ENCODE peak calls at places on chromosome X, in four cellular contexts. J, B, Z and F are unnamed samples.

GRCh38 chrX:152733261-152733975 is at the start of the genes CSAG1 and MAGEA12:
- DNase-seq in J (peak), B (peak), Z (no peak), F (no peak)

GRCh38 chrX:56785442-56785841 is 56.4 kb downstream of the NBDY start:
- DNase-seq in J (no peak), B (no peak), Z (no peak), F (no peak)

GRCh38 chrX:4994855-4995254 is 1233.8 kb downstream of the NLGN4X start:
- DNase-seq in J (no peak), B (no peak), Z (no peak), F (no peak)

GRCh38 chrX:38335382-38335781 is 8.1 kb upstream of the RPGR start:
- DNase-seq in J (no peak), B (no peak), Z (no peak), F (no peak)

GRCh38 chrX:15598031-15598430 is 2.7 kb downstream of the ACE2 start:
- DNase-seq in J (no peak), B (no peak), Z (no peak), F (no peak)

GRCh38 chrX:118259213-118259612 is 86.7 kb upstream of the WDR44 start:
- DNase-seq in J (no peak), B (no peak), Z (no peak), F (no peak)

GRCh38 chrX:84046403-84046984 is 141.5 kb downstream of the RPS6KA6 start:
- DNase-seq in J (peak), B (peak), Z (peak), F (no peak)

GRCh38 chrX:56738670-56739069 is 9.6 kb downstream of the NBDY start:
- DNase-seq in J (no peak), B (no peak), Z (no peak), F (no peak)

GRCh38 chrX:120260369-120260768 is 9.8 kb downstream of the ZBTB33 start:
- DNase-seq in J (no peak), B (no peak), Z (no peak), F (no peak)

GRCh38 chrX:77426811-77427210 is 20.4 kb upstream of the FGF16 start:
- DNase-seq in J (no peak), B (no peak), Z (no peak), F (no peak)

GRCh38 chrX:147476008-147476407 is 435.7 kb upstream of the FMR1 start:
- DNase-seq in J (peak), B (peak), Z (peak), F (no peak)

GRCh38 chrX:1336331-1337143 is at the start of gene IL3RA:
- DNase-seq in J (peak), B (no peak), Z (no peak), F (no peak)

GRCh38 chrX:96182366-96182765 is 502.3 kb upstream of the DIAPH2 start:
- DNase-seq in J (peak), B (no peak), Z (peak), F (no peak)

GRCh38 chrX:119647552-119648420 is 41.6 kb upstream of the NKRF start:
- DNase-seq in J (no peak), B (no peak), Z (no peak), F (no peak)

GRCh38 chrX:134990475-134991473 is at the start of gene SMIM10:
- DNase-seq in J (peak), B (peak), Z (no peak), F (peak)

GRCh38 chrX:78237127-78237526 is 90.3 kb downstream of the CYSLTR1 start:
- DNase-seq in J (no peak), B (no peak), Z (no peak), F (no peak)

GRCh38 chrX:22652596-22652995 is 347.2 kb upstream of the DDX53 start:
- DNase-seq in J (peak), B (no peak), Z (peak), F (no peak)

GRCh38 chrX:110397904-110398303 is 39.3 kb downstream of the RTL9 start:
- DNase-seq in J (no peak), B (peak), Z (no peak), F (no peak)

GRCh38 chrX:30504309-30504708 is 73.3 kb downstream of the TASL start:
- DNase-seq in J (peak), B (peak), Z (peak), F (no peak)

GRCh38 chrX:108415146-108415545 is 23.1 kb downstream of the COL4A6 start:
- DNase-seq in J (no peak), B (no peak), Z (no peak), F (no peak)

GRCh38 chrX:153824348-153824747 is 6.0 kb downstream of the PDZD4 start:
- DNase-seq in J (no peak), B (no peak), Z (no peak), F (no peak)

GRCh38 chrX:7191681-7192110 is 43.7 kb upstream of the PUDP start:
- DNase-seq in J (peak), B (no peak), Z (peak), F (peak)

GRCh38 chrX:136622568-136622967 is 25.4 kb upstream of the CD40LG start:
- DNase-seq in J (no peak), B (no peak), Z (no peak), F (no peak)

GRCh38 chrX:115625577-115626301 is 64.8 kb downstream of the PLS3 start:
- DNase-seq in J (no peak), B (no peak), Z (no peak), F (no peak)

GRCh38 chrX:51894697-51895336 is 1.4 kb downstream of the MAGED1 start:
- DNase-seq in J (no peak), B (no peak), Z (no peak), F (peak)

GRCh38 chrX:150582338-150582948 is 14.0 kb downstream of the MTM1 start:
- DNase-seq in J (no peak), B (no peak), Z (no peak), F (no peak)
- TF ChIP-seq RNF2 in J (no peak), B (no peak), Z (no peak), F (no peak)

GRCh38 chrX:48492293-48492910 is 16.4 kb upstream of the PORCN start:
- DNase-seq in J (no peak), B (peak), Z (no peak), F (no peak)
- TF ChIP-seq RNF2 in J (no peak), B (no peak), Z (no peak), F (no peak)

GRCh38 chrX:47361538-47362511 is 8.6 kb upstream of the ZNF157 start:
- DNase-seq in J (peak), B (peak), Z (peak), F (peak)

GRCh38 chrX:47360423-47361179 is 9.8 kb upstream of the ZNF157 start:
- DNase-seq in J (no peak), B (no peak), Z (no peak), F (no peak)

DNA sequence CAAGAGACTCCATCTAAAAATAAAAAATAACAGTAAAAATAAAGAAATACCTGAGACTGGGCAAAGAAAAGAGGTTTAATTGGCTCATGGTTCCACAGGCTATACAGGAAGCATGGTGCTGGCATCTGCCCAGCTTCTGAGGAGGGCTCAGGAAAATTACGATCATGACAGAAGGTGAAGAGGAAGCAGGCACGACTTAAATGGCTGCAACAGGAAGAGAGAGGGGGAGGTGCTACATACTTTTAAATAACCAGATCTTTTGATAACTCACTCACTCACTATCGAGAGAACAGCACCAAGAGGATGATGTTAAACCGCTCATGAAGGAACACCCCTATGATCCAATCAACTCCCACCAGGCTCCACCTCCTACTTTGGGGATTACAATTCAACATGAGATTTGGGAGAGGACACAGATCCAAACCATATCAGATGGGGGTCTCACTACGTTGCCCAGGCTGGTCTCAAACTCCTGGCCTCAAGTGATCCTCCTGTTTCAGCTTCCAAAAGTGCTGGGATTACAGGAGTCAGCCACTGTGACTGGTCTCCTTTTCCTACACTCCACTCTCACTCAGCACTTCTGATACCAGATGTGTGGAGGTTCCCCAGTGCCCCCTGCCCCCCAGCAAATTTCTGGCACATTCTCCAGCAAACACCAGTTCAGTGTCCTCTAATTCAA is 11.9 kb upstream of the ZNF157 start:
- DNase-seq in J (no peak), B (no peak), Z (no peak), F (no peak)
- TF ChIP-seq RNF2 in J (no peak), B (no peak), Z (no peak), F (no peak)

GRCh38 chrX:9586992-9587392 is 122.1 kb downstream of the TBL1X start:
- DNase-seq in J (no peak), B (no peak), Z (no peak), F (peak)
- TF ChIP-seq RNF2 in J (no peak), B (no peak), Z (no peak), F (no peak)

GRCh38 chrX:40062525-40063193 is 35.1 kb downstream of the BCOR start:
- DNase-seq in J (no peak), B (no peak), Z (no peak), F (no peak)

GRCh38 chrX:40063555-40063954 is 34.2 kb downstream of the BCOR start:
- DNase-seq in J (no peak), B (no peak), Z (no peak), F (no peak)

GRCh38 chrX:40060356-40060845 is 37.4 kb downstream of the BCOR start:
- DNase-seq in J (no peak), B (no peak), Z (no peak), F (no peak)

GRCh38 chrX:40061005-40061404 is 36.8 kb downstream of the BCOR start:
- DNase-seq in J (no peak), B (no peak), Z (no peak), F (no peak)

GRCh38 chrX:40061871-40062524 is 35.8 kb downstream of the BCOR start:
- DNase-seq in J (no peak), B (no peak), Z (no peak), F (no peak)
- TF ChIP-seq RNF2 in J (no peak), B (no peak), Z (no peak), F (no peak)

GRCh38 chrX:129772796-129773431 is 6.8 kb upstream of the SASH3 start:
- DNase-seq in J (no peak), B (no peak), Z (no peak), F (no peak)
- TF ChIP-seq RNF2 in J (no peak), B (no peak), Z (no peak), F (no peak)

GRCh38 chrX:66680451-66680850 is 41.6 kb upstream of the EDA2R start:
- DNase-seq in J (no peak), B (no peak), Z (no peak), F (no peak)
- TF ChIP-seq RNF2 in J (no peak), B (no peak), Z (no peak), F (no peak)

DNA sequence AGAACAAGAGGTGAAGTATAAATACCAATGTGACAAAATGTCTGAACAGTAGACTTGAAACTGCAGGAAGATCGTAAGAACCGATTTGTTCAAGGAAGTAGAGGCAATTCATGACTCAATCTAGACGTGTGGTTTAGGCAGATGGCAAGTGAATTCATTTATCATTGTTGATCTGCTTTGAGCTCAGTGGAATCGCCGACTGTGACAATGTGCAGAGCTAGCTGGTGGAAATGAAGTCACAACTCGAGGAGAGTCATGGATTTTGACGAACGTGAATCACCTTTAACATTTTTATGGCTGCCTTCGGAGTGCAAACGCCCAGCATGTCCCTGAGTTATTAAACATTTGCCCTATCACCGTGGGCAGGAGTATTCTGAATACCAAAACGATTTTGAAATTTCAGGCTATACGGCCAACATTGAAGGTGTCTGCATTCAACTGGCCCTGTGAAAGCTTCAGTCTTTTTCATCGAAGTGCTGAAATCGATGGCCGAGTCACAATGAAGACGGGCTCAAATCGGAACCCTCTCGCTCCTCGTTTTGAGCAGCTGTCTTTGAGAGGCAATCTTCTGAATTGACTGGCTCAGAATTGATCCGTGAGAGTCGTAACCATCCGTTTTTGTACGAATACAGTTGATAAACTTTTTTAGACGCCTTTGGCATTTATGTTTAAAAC is 689 bp upstream of the OGT start:
- DNase-seq in J (peak), B (no peak), Z (no peak), F (no peak)
- TF ChIP-seq RNF2 in J (no peak), B (peak), Z (no peak), F (no peak)